ENCODE peak calls at places on chromosome 5, in four cellular contexts. Y is DMS153, W is ecto neural progenitor cell, K is RPMI7951. A is an unnamed sample.

GRCh38 chr5:55650391-55650790 is 61.7 kb downstream of the SLC38A9 start:
- DNase-seq in Y (no peak), W (no peak), K (peak; percentile 40), A (peak; percentile 72)

GRCh38 chr5:148729182-148729581 is 74.9 kb upstream of the HTR4 start:
- DNase-seq in Y (no peak), W (no peak), K (no peak), A (no peak)

GRCh38 chr5:140996055-140996454 is 29.8 kb downstream of the PCDHAC2 start:
- DNase-seq in Y (no peak), W (no peak), K (no peak), A (no peak)

GRCh38 chr5:61330879-61331406 is 1.1 kb upstream of the ZSWIM6 start:
- DNase-seq in Y (no peak), W (no peak), K (peak; percentile 69), A (peak; percentile 82)

GRCh38 chr5:56683281-56683680 is 132.1 kb upstream of the MAP3K1 start:
- DNase-seq in Y (no peak), W (no peak), K (no peak), A (peak; percentile 12)

GRCh38 chr5:151182976-151183375 is 25.4 kb upstream of the ANXA6 start:
- DNase-seq in Y (no peak), W (no peak), K (no peak), A (no peak)

GRCh38 chr5:5178580-5178979 is 38.5 kb downstream of the ADAMTS16 start:
- DNase-seq in Y (no peak), W (no peak), K (no peak), A (no peak)

GRCh38 chr5:55911784-55912653 is 60.9 kb downstream of the IL31RA start:
- DNase-seq in Y (no peak), W (no peak), K (no peak), A (no peak)

GRCh38 chr5:14595189-14595588 is 13.6 kb downstream of the OTULINL start:
- DNase-seq in Y (no peak), W (no peak), K (no peak), A (no peak)

GRCh38 chr5:120655828-120656435 is 191.8 kb downstream of the PRR16 start:
- DNase-seq in Y (peak; percentile 0), W (peak; percentile 61), K (peak; percentile 43), A (peak; percentile 58)

GRCh38 chr5:53333160-53333559 is 147.3 kb upstream of the FST start:
- DNase-seq in Y (no peak), W (no peak), K (no peak), A (peak; percentile 39)

GRCh38 chr5:122805481-122805880 is 30.6 kb downstream of the SNX2 start:
- DNase-seq in Y (no peak), W (no peak), K (peak; percentile 19), A (no peak)

GRCh38 chr5:176837707-176838115 is 27.4 kb downstream of the UNC5A start:
- DNase-seq in Y (no peak), W (peak; percentile 95), K (peak; percentile 83), A (peak; percentile 79)

GRCh38 chr5:94021246-94021645 is 279.8 kb upstream of the POU5F2 start:
- DNase-seq in Y (peak; percentile 75), W (no peak), K (peak; percentile 75), A (peak; percentile 94)

GRCh38 chr5:157543825-157544622 is 31.6 kb downstream of the ADAM19 start:
- DNase-seq in Y (no peak), W (no peak), K (no peak), A (no peak)

GRCh38 chr5:18069790-18070189 is 435.5 kb downstream of the TAF11L14 start:
- DNase-seq in Y (no peak), W (no peak), K (no peak), A (no peak)

GRCh38 chr5:585556-585955 is 26.6 kb upstream of the CEP72 start:
- DNase-seq in Y (no peak), W (no peak), K (no peak), A (no peak)

GRCh38 chr5:110840347-110840960 is 101.6 kb downstream of the SLC25A46 start:
- DNase-seq in Y (no peak), W (no peak), K (no peak), A (no peak)

GRCh38 chr5:154058055-154059038 is 19.6 kb downstream of the MFAP3 start:
- DNase-seq in Y (peak; percentile 8), W (no peak), K (no peak), A (peak; percentile 55)

GRCh38 chr5:38323645-38324295 is 65.4 kb downstream of the EGFLAM start:
- DNase-seq in Y (no peak), W (no peak), K (peak; percentile 70), A (peak; percentile 81)

GRCh38 chr5:14258840-14259239 is 115.7 kb downstream of the TRIO start:
- DNase-seq in Y (no peak), W (no peak), K (no peak), A (no peak)

GRCh38 chr5:66602621-66603020 is 6.4 kb downstream of the MAST4 start:
- DNase-seq in Y (no peak), W (no peak), K (no peak), A (no peak)

GRCh38 chr5:142012792-142013388 is at the start of gene GNPDA1:
- DNase-seq in Y (no peak), W (peak; percentile 77), K (peak; percentile 79), A (peak; percentile 77)

GRCh38 chr5:139881145-139881733 is 85.6 kb downstream of the PSD2 start:
- DNase-seq in Y (no peak), W (no peak), K (no peak), A (no peak)

GRCh38 chr5:164741376-164741775 is 1236.0 kb downstream of the MAT2B start:
- DNase-seq in Y (no peak), W (no peak), K (no peak), A (no peak)

GRCh38 chr5:132044207-132044606 is 16.2 kb upstream of the IL3 start:
- DNase-seq in Y (no peak), W (no peak), K (no peak), A (no peak)

GRCh38 chr5:98911221-98912040 is 17.4 kb downstream of the CHD1 start:
- DNase-seq in Y (no peak), W (no peak), K (no peak), A (no peak)

GRCh38 chr5:23158179-23158578 is 305.0 kb upstream of the CDH12 start:
- DNase-seq in Y (no peak), W (no peak), K (no peak), A (no peak)

GRCh38 chr5:152470167-152470566 is 65.1 kb upstream of the NMUR2 start:
- DNase-seq in Y (no peak), W (no peak), K (no peak), A (no peak)

GRCh38 chr5:54309237-54309636 is 1.1 kb downstream of the ARL15 start:
- DNase-seq in Y (no peak), W (no peak), K (no peak), A (peak; percentile 37)

GRCh38 chr5:146249801-146250200 is 46.4 kb downstream of the RBM27 start:
- DNase-seq in Y (no peak), W (no peak), K (no peak), A (no peak)

GRCh38 chr5:74206571-74207550 is 433.7 kb downstream of the ENC1 start:
- DNase-seq in Y (peak; percentile 95), W (no peak), K (peak; percentile 88), A (peak; percentile 93)

A was measured in M059J.